ENCODE peak calls at places on chromosome 4, in seven cellular contexts. K is GM06990; F is NCI-H1092 treated with DMSO at 0.1 percent for 48 hours; P is stimulated activated naive B cell treated with anti-CD40 and anti-IgM and Interleukin-4, amounts not matched to agents 10 μg/mL and 1 μg/mL and 100 μg/mL, for 72 hours; G is NCI-H1436; S is OCI-LY7; J is caudate nucleus. U is an unnamed sample.

GRCh38 chr4:139684351-139684750 is 18.7 kb downstream of the MGST2 start:
- DNase-seq in S (no peak), F (no peak), P (no peak), J (no peak), G (no peak), K (no peak), U (no peak)

GRCh38 chr4:6192245-6192644 is 8.1 kb downstream of the JAKMIP1 start:
- DNase-seq in J (no peak), P (no peak), F (no peak), S (no peak), G (no peak), K (no peak), U (peak; percentile 47)

GRCh38 chr4:150004481-150004880 is 73.8 kb upstream of the DCLK2 start:
- DNase-seq in F (no peak), G (no peak), P (no peak), K (no peak), J (no peak), S (no peak), U (peak; percentile 64)

GRCh38 chr4:17664755-17665154 is 50.3 kb downstream of the MED28 start:
- DNase-seq in K (peak; percentile 44), G (no peak), F (no peak), P (peak; percentile 64), S (peak; percentile 93), J (no peak), U (no peak)

GRCh38 chr4:81198151-81198550 is 16.9 kb downstream of the PRKG2 start:
- DNase-seq in P (no peak), F (peak; percentile 54), S (no peak), G (peak; percentile 34), J (no peak), K (no peak), U (no peak)

GRCh38 chr4:853416-853781 is 27.5 kb upstream of the CPLX1 start:
- DNase-seq in S (no peak), P (no peak), K (no peak), J (no peak), G (no peak), F (no peak), U (no peak)

GRCh38 chr4:112910109-112910736 is 139.2 kb upstream of the ANK2 start:
- DNase-seq in G (no peak), S (no peak), K (no peak), J (peak; percentile 56), P (no peak), F (peak; percentile 56), U (peak; percentile 33)

GRCh38 chr4:18398661-18399060 is 377.1 kb upstream of the LCORL start:
- DNase-seq in F (peak; percentile 40), K (no peak), J (no peak), S (no peak), G (no peak), P (no peak), U (no peak)

GRCh38 chr4:153074501-153075255 is 129.6 kb upstream of the TRIM2 start:
- DNase-seq in K (no peak), F (no peak), S (no peak), G (no peak), J (no peak), P (no peak), U (no peak)

GRCh38 chr4:88528861-88529260 is 5.3 kb upstream of the PYURF start:
- DNase-seq in G (no peak), J (no peak), K (no peak), P (no peak), F (no peak), S (no peak), U (no peak)

GRCh38 chr4:16110906-16111305 is 27.1 kb upstream of the PROM1 start:
- DNase-seq in K (no peak), S (no peak), P (no peak), J (no peak), G (no peak), F (no peak), U (no peak)

GRCh38 chr4:186134254-186134653 is 29.8 kb downstream of the FAM149A start:
- DNase-seq in K (peak; percentile 40), S (no peak), P (peak; percentile 59), G (no peak), J (peak; percentile 20), F (no peak), U (no peak)

GRCh38 chr4:109179089-109179488 is 123.4 kb downstream of the COL25A1 start:
- DNase-seq in S (no peak), P (no peak), G (no peak), J (no peak), K (no peak), F (no peak), U (no peak)

GRCh38 chr4:89752932-89753598 is 83.9 kb downstream of the SNCA start:
- DNase-seq in J (no peak), F (no peak), S (no peak), K (no peak), P (no peak), G (no peak), U (peak; percentile 87)

U was measured in A172.